ENCODE peak calls at places on chromosomes 3 and 15, in five cellular contexts. P is GM12865, I is BJ, G is fibroblast of the aortic adventitia, Z is AG04449. L is an unnamed sample.

GRCh38 chr3:183192650-183193300 is 30.2 kb upstream of the LAMP3 start:
- DNase-seq in Z (no peak), I (no peak), G (no peak), P (no peak), L (no peak)

GRCh38 chr3:115814778-115815380 is 191.6 kb downstream of the GAP43 start:
- DNase-seq in Z (no peak), G (peak), I (no peak), P (peak), L (peak)

GRCh38 chr3:14118400-14119165 is 6.1 kb downstream of the CHCHD4 start:
- DNase-seq in I (no peak), Z (no peak), G (peak), P (no peak), L (peak)

GRCh38 chr3:31770822-31771326 is 210.2 kb downstream of the OSBPL10 start:
- DNase-seq in Z (no peak), I (no peak), P (no peak), G (no peak), L (peak)

GRCh38 chr3:176946169-176946568 is 251.1 kb downstream of the TBL1XR1 start:
- DNase-seq in I (no peak), P (no peak), Z (no peak), G (no peak), L (no peak)

GRCh38 chr15:55743615-55743978 is 645 bp upstream of the PRTG start:
- DNase-seq in P (no peak), G (no peak), I (no peak), Z (no peak), L (no peak)

GRCh38 chr3:133730993-133731392 is 15.2 kb upstream of the TF start:
- DNase-seq in P (no peak), G (no peak), I (no peak), Z (no peak), L (no peak)

GRCh38 chr3:16554126-16554525 is 40.6 kb upstream of the RFTN1 start:
- DNase-seq in G (no peak), I (no peak), P (no peak), Z (no peak), L (no peak)

GRCh38 chr3:115623414-115623868 is at the start of gene GAP43:
- DNase-seq in I (peak), P (no peak), Z (peak), G (peak), L (peak)

DNA sequence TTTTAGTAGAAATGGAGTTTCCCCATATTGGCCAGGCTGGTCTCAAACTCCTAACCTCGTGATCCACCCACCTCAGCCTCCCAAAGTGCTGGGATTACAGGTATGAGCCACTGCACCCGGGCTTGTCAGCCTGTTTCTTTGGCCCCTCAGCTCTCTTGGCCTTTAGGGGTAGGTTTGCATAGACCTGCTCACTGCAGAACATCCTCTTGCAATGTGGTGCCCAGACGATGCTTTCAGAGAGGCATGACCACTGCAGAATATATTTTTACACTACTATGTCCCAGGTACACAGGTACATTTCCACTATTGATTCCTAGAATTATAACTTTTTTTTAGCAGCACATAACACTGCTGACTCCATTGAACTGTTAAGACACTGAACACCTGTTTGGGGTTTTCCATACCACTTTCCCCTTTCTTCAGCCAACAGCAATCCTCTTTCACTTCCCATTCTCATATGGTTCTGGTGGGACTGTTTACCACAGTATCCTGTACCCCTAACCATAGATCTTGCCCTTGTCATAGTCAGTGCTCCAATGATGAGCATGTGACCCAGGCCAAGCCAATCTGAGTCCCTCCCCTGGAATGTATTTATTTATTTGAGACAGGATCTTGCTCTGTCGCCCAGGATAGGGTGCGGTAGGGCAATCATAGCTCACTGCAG is 21.1 kb downstream of the CCDC32 start:
- DNase-seq in I (no peak), Z (no peak), P (peak), G (no peak), L (no peak)
- H3K4me3 ChIP-seq in I (no peak), Z (no peak), P (no peak), G (no peak), L (no peak)

GRCh38 chr3:72092778-72093177 is 307.8 kb upstream of the PROK2 start:
- DNase-seq in Z (no peak), P (peak), G (no peak), I (no peak), L (no peak)
- TF ChIP-seq CTCF in Z (no peak), P (no peak), G (no peak), I (no peak), L (no peak)

GRCh38 chr3:180678231-180678630 is 1.1 kb downstream of the CCDC39 start:
- DNase-seq in I (no peak), G (no peak), Z (no peak), P (peak), L (no peak)
- H3K4me3 ChIP-seq in I (no peak), G (no peak), Z (no peak), P (peak), L (no peak)

DNA sequence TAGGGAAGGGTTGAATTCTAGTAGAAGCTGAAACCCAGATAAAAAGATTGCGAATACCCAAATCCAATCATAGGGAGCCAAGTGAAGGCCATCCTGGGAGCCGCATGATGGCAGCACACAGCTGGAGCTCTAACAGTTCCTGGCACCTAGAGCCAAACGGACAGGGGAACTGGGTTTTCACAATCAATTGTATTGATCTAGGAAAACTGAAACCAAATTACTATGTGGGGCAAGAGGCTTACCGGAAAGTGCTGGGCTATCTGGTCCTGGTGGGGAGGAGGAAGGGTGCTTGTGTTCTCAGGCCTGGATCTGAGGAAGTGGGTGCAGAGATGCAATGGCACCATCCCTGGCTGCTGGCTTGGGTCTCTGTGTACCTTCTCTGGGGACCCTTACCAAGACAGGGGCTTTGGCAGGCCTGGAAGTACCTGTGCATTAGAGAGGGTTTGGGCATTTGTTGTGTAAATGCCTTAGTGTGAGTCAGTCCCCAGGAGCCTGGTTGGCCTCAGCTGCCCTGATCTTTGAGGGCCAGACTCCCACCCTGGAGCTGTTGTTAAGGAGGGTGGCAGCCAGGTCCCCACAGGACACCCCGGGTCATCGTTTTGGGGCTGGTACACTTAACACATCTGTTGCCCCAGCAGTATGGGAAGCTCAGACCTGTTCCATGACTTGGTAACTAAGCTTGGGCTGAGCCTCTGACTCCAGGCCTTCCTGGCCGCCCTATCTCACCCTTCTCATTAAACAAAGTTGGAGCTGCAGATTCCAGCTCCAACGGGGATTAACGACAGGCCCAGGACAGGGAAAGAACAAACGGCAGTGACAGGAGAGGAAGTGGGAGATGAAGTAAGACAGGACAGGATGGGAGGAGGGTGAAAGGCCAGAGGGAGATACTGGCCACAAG is 8.9 kb upstream of the FURIN start:
- DNase-seq in G (no peak), P (no peak), Z (no peak), I (no peak), L (no peak)
- TF ChIP-seq CTCF in G (peak), P (no peak), Z (no peak), I (no peak), L (no peak)

GRCh38 chr3:29141197-29141911 is 139.5 kb upstream of the RBMS3 start:
- DNase-seq in P (no peak), Z (no peak), I (no peak), G (peak), L (no peak)

GRCh38 chr3:29141912-29142262 is 139.0 kb upstream of the RBMS3 start:
- DNase-seq in I (no peak), G (peak), P (no peak), Z (no peak), L (no peak)

GRCh38 chr3:29138171-29138570 is 142.7 kb upstream of the RBMS3 start:
- DNase-seq in P (no peak), G (no peak), I (no peak), Z (no peak), L (no peak)

GRCh38 chr3:29143151-29143550 is 137.7 kb upstream of the RBMS3 start:
- DNase-seq in P (no peak), G (no peak), I (no peak), Z (no peak), L (no peak)

GRCh38 chr3:29140706-29141105 is 140.2 kb upstream of the RBMS3 start:
- DNase-seq in P (no peak), Z (no peak), G (peak), I (no peak), L (no peak)
- H3K4me3 ChIP-seq in P (no peak), Z (no peak), G (no peak), I (no peak), L (no peak)

GRCh38 chr15:58221591-58222241 is 83.5 kb downstream of the AQP9 start:
- DNase-seq in I (no peak), G (peak), Z (no peak), P (peak), L (peak)
- TF ChIP-seq CTCF in I (peak), G (peak), Z (peak), P (peak), L (peak)

GRCh38 chr3:18345015-18345367 is 80.1 kb downstream of the SATB1 start:
- DNase-seq in G (no peak), P (no peak), Z (no peak), I (no peak), L (no peak)

GRCh38 chr3:18351069-18351628 is 74.0 kb downstream of the SATB1 start:
- DNase-seq in Z (no peak), G (no peak), P (no peak), I (no peak), L (no peak)

GRCh38 chr3:18351823-18352744 is 73.1 kb downstream of the SATB1 start:
- DNase-seq in Z (no peak), I (no peak), G (no peak), P (no peak), L (no peak)

GRCh38 chr3:18346097-18346496 is 79.0 kb downstream of the SATB1 start:
- DNase-seq in P (no peak), G (no peak), Z (no peak), I (no peak), L (no peak)

DNA sequence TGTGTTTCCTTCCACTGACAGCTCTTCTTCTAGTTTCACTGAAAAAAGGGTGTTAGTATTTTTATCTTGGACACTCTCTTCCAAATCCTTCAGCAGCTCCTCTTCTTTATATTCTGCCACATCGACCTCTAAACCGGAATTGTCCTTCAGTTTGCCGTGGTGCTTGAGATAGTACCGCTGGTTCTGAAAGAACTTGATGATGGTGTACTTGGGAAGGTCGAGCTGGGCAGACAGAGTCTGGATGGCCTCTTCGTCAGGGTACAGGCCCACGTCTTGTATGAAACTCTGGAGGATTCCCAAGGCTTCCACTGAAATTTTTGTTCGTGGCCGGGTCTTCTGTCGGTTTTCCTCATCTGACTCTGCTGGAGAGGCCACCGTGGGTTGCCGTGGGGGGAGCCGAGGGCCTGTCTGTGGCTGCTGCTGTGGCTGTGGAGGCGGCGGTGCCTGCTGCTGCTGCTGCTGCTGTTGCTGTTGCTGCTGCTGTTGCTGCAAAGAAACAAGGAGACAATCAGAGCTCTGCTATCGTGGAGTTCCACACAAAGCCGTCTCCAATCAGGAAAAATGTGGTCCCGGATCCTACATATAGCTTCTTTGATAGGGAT is 75.8 kb downstream of the SATB1 start:
- DNase-seq in I (no peak), Z (no peak), P (no peak), G (no peak), L (no peak)
- H3K4me3 ChIP-seq in I (no peak), Z (no peak), P (no peak), G (no peak), L (no peak)

GRCh38 chr3:193563999-193564398 is 9.3 kb upstream of the ATP13A4 start:
- DNase-seq in P (peak), I (no peak), Z (no peak), G (no peak), L (peak)
- TF ChIP-seq CTCF in P (no peak), I (no peak), Z (no peak), G (no peak), L (peak)